ENCODE peak calls at places on chromosomes 7 and 10, in four cellular contexts. P is ovary; C is stimulated activated naive CD8-positive, alpha-beta T cell treated with anti-CD3 and anti-CD28 coated beads, Interleukin-15, Interleukin-2, amounts not matched to agents 100 U/mL and 50 U/mL, for 24 hours; I is activated T-helper 1 cell treated with anti-CD3 and anti-CD28 coated beads, Interleukin-2, amount 50 U/mL, for 16 hours. U is an unnamed sample.

GRCh38 chr10:54284526-54285193 is 516.4 kb downstream of the PCDH15 start:
- DNase-seq in I (no peak), P (no peak), C (no peak), U (peak)

GRCh38 chr10:102796407-102797176 is 40.6 kb downstream of the CYP17A1 start:
- DNase-seq in I (peak), C (peak), P (peak), U (no peak)

GRCh38 chr10:6612371-6612770 is 32.3 kb upstream of the PRKCQ start:
- DNase-seq in P (no peak), I (no peak), C (no peak), U (peak)

GRCh38 chr10:128417776-128418175 is 291.6 kb upstream of the MKI67 start:
- DNase-seq in P (no peak), C (no peak), I (no peak), U (no peak)

GRCh38 chr7:114073711-114074110 is 154.9 kb upstream of the PPP1R3A start:
- DNase-seq in I (no peak), C (no peak), P (no peak), U (no peak)

GRCh38 chr7:74619235-74619860 is 38.2 kb upstream of the GTF2I start:
- DNase-seq in P (no peak), C (no peak), I (no peak), U (no peak)

GRCh38 chr7:143003393-143004051 is 23.4 kb downstream of the OR9A2 start:
- DNase-seq in I (peak), C (peak), P (no peak), U (peak)

GRCh38 chr10:33032354-33033254 is 74.6 kb upstream of the ITGB1 start:
- DNase-seq in C (no peak), I (no peak), P (no peak), U (peak)

U was measured in bronchial epithelial cell.